ENCODE peak calls at places on chromosomes 2 and 18, in six cellular contexts. K, X, I, D, R and S are unnamed samples.

GRCh38 chr2:173002751-173003541 is 72.7 kb upstream of the MAP3K20 start:
- DNase-seq in K (no peak), X (no peak), I (no peak), D (no peak), R (no peak), S (no peak)

GRCh38 chr2:241217320-241218031 is 29.0 kb downstream of the ANO7 start:
- DNase-seq in K (peak; percentile 56), X (peak; percentile 41), I (peak; percentile 86), D (peak; percentile 67), R (no peak), S (peak; percentile 58)

GRCh38 chr18:33755918-33756590 is 178.0 kb downstream of the ASXL3 start:
- DNase-seq in K (no peak), X (peak; percentile 95), I (no peak), D (no peak), R (no peak), S (no peak)

GRCh38 chr2:236969075-236969474 is 116.6 kb upstream of the COPS8 start:
- DNase-seq in K (no peak), X (no peak), I (no peak), D (no peak), R (no peak), S (no peak)

GRCh38 chr18:23743733-23744333 is 54.6 kb downstream of the LAMA3 start:
- DNase-seq in K (no peak), X (no peak), I (no peak), D (no peak), R (no peak), S (no peak)

GRCh38 chr2:221337957-221338685 is 234.0 kb downstream of the EPHA4 start:
- DNase-seq in K (no peak), X (no peak), I (no peak), D (no peak), R (no peak), S (no peak)

GRCh38 chr2:110994250-110994961 is 126.3 kb upstream of the BCL2L11 start:
- DNase-seq in K (no peak), X (no peak), I (no peak), D (no peak), R (no peak), S (no peak)

GRCh38 chr2:207801259-207801658 is 31.6 kb upstream of the FZD5 start:
- DNase-seq in K (no peak), X (no peak), I (no peak), D (no peak), R (no peak), S (no peak)

GRCh38 chr2:119760876-119761275 is 1.2 kb downstream of the PTPN4 start:
- DNase-seq in K (no peak), X (no peak), I (no peak), D (no peak), R (no peak), S (no peak)

GRCh38 chr18:38752430-38752829 is 1186.8 kb upstream of the CELF4 start:
- DNase-seq in K (no peak), X (no peak), I (no peak), D (no peak), R (no peak), S (no peak)

GRCh38 chr18:63860536-63860930 is 27.0 kb upstream of the SERPINB2 start:
- DNase-seq in K (no peak), X (no peak), I (no peak), D (no peak), R (no peak), S (no peak)

GRCh38 chr18:36757081-36757480 is 71.7 kb downstream of the TPGS2 start:
- DNase-seq in K (no peak), X (peak; percentile 49), I (no peak), D (peak; percentile 28), R (peak; percentile 44), S (no peak)

GRCh38 chr2:208208335-208209085 is 18.7 kb upstream of the C2orf80 start:
- DNase-seq in K (no peak), X (no peak), I (no peak), D (no peak), R (no peak), S (no peak)

GRCh38 chr2:222427606-222428320 is 3.4 kb downstream of the SGPP2 start:
- DNase-seq in K (no peak), X (no peak), I (no peak), D (no peak), R (no peak), S (no peak)

GRCh38 chr2:201882353-201883095 is 76.2 kb downstream of the CDK15 start:
- DNase-seq in K (no peak), X (peak; percentile 56), I (no peak), D (no peak), R (no peak), S (no peak)

GRCh38 chr18:58335223-58335622 is 291.2 kb downstream of the NEDD4L start:
- DNase-seq in K (no peak), X (no peak), I (no peak), D (no peak), R (no peak), S (no peak)

GRCh38 chr2:12809526-12809925 is 92.8 kb downstream of the TRIB2 start:
- DNase-seq in K (no peak), X (no peak), I (no peak), D (no peak), R (no peak), S (no peak)

GRCh38 chr2:64405476-64406406 is 48.2 kb upstream of the LGALSL start:
- DNase-seq in K (no peak), X (peak; percentile 59), I (no peak), D (no peak), R (no peak), S (no peak)

GRCh38 chr2:53130441-53130943 is 637.1 kb upstream of the CHAC2 start:
- DNase-seq in K (no peak), X (peak; percentile 46), I (no peak), D (no peak), R (no peak), S (no peak)

GRCh38 chr2:233679176-233679575 is 2.5 kb upstream of the UGT1A7 start:
- DNase-seq in K (no peak), X (no peak), I (no peak), D (peak; percentile 67), R (no peak), S (no peak)

GRCh38 chr18:56835331-56835730 is 184.2 kb downstream of the WDR7 start:
- DNase-seq in K (no peak), X (no peak), I (no peak), D (no peak), R (no peak), S (no peak)

GRCh38 chr2:108928660-108929377 is 60.2 kb downstream of the EDAR start:
- DNase-seq in K (no peak), X (no peak), I (no peak), D (no peak), R (no peak), S (no peak)

GRCh38 chr18:42141439-42141838 is 186.4 kb downstream of the PIK3C3 start:
- DNase-seq in K (no peak), X (no peak), I (no peak), D (no peak), R (no peak), S (no peak)

GRCh38 chr2:219158586-219158985 is 2.0 kb downstream of the NHEJ1 start:
- DNase-seq in K (no peak), X (no peak), I (no peak), D (no peak), R (no peak), S (no peak)

DNA sequence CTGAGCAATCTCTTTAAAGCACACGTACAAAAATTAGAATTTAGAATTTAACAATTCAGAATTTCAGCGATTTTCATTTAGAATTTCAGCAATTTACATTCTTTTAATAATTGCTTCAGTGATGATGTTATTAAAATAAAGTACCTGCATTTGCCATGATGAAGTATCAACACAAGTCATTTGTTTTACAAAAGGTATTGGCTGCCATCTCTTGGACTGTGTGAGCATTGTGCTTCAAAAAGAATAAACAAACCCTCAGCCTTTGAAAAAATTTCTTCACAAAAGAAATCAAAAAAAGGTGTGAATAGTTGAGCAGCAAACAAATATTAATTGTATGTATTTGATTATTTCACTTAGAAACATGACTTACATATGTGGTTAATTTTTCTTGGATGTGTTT is 27.1 kb upstream of the ZC3H15 start:
- DNase-seq in K (no peak), X (no peak), I (no peak), D (no peak), R (peak; percentile 15), S (no peak)
- TF ChIP-seq CTCF in K (peak; percentile 19), X (peak; percentile 32), I (no peak), D (no peak), R (peak; percentile 50), S (no peak)

DNA sequence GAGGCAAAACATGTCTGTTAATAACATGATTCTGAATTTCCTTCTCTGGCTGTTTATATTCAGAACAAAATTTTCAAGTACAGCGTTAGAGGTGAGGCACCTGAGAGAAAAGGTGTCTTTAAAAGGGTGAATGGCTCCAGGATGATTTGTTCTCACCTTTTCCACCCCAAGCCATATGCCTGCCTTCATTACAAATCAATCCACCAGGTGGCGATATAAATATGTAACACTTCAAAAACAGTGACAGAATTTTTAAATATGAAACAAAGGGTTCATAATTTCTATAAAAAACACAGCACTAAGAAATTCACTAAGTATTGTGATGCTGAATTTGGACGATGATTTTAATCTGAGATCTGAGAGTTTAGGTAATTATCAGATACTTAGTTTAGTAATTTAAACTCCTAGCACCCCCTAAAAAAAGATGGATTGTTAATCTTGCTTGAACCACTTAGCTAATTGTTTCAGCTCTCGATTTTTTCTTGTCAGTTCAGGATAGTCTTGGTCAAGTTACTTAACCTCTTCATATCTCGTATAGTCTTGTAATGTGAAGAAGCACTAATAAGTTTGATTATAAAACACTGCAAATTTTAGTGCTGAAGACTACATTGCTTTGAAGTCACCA is 528.8 kb downstream of the CPS1 start:
- DNase-seq in K (no peak), X (peak; percentile 22), I (no peak), D (no peak), R (peak; percentile 44), S (no peak)
- TF ChIP-seq CTCF in K (peak; percentile 66), X (peak; percentile 59), I (peak; percentile 68), D (peak; percentile 49), R (peak; percentile 77), S (peak; percentile 76)

GRCh38 chr2:101832114-101832513 is 134.6 kb downstream of the MAP4K4 start:
- DNase-seq in K (no peak), X (no peak), I (no peak), D (no peak), R (no peak), S (no peak)
- TF ChIP-seq CTCF in K (peak; percentile 18), X (no peak), I (peak; percentile 64), D (peak; percentile 30), R (peak; percentile 36), S (peak; percentile 61)

GRCh38 chr2:74104839-74105238 is 42.9 kb downstream of the BOLA3 start:
- DNase-seq in K (no peak), X (no peak), I (no peak), D (no peak), R (no peak), S (no peak)

GRCh38 chr2:74107071-74107470 is 40.6 kb downstream of the BOLA3 start:
- DNase-seq in K (no peak), X (no peak), I (no peak), D (no peak), R (no peak), S (no peak)

GRCh38 chr2:74103763-74104162 is 43.9 kb downstream of the BOLA3 start:
- DNase-seq in K (no peak), X (no peak), I (no peak), D (no peak), R (no peak), S (no peak)

GRCh38 chr2:74102516-74102915 is 45.2 kb downstream of the BOLA3 start:
- DNase-seq in K (no peak), X (no peak), I (no peak), D (no peak), R (no peak), S (no peak)

GRCh38 chr2:74105413-74105812 is 42.3 kb downstream of the BOLA3 start:
- DNase-seq in K (no peak), X (no peak), I (no peak), D (no peak), R (no peak), S (no peak)
- TF ChIP-seq CTCF in K (no peak), X (no peak), I (no peak), D (no peak), R (no peak), S (no peak)